ENCODE peak calls at places on chromosome 16, in nine cellular contexts. One of them, this sample, is unnamed.

GRCh38 chr16:65878347-65878746 is 488.1 kb upstream of the CDH5 start:
- DNase-seq in GM23338: no peak
- DNase-seq in astrocyte of the spinal cord: no peak
- DNase-seq in heart left ventricle: no peak
- DNase-seq in uterus: no peak
- DNase-seq in fibroblast of mammary gland: no peak
- DNase-seq in endodermal cell: no peak
- DNase-seq in tibial nerve: no peak
- DNase-seq in cardiac fibroblast: no peak
- DNase-seq in this sample: no peak

GRCh38 chr16:54503011-54503410 is 216.4 kb upstream of the IRX3 start:
- DNase-seq in cardiac fibroblast: peak; percentile 43
- DNase-seq in tibial nerve: no peak
- DNase-seq in fibroblast of mammary gland: no peak
- DNase-seq in GM23338: no peak
- DNase-seq in astrocyte of the spinal cord: no peak
- DNase-seq in uterus: no peak
- DNase-seq in heart left ventricle: peak; percentile 92
- DNase-seq in endodermal cell: no peak
- DNase-seq in this sample: no peak

GRCh38 chr16:87178177-87178863 is 138.9 kb downstream of the C16orf95 start:
- DNase-seq in endodermal cell: peak; percentile 71
- DNase-seq in uterus: no peak
- DNase-seq in astrocyte of the spinal cord: no peak
- DNase-seq in heart left ventricle: no peak
- DNase-seq in GM23338: peak; percentile 35
- DNase-seq in fibroblast of mammary gland: no peak
- DNase-seq in tibial nerve: no peak
- DNase-seq in cardiac fibroblast: no peak
- DNase-seq in this sample: no peak

GRCh38 chr16:28172331-28172730 is 39.4 kb downstream of the XPO6 start:
- DNase-seq in endodermal cell: no peak
- DNase-seq in cardiac fibroblast: no peak
- DNase-seq in tibial nerve: no peak
- DNase-seq in astrocyte of the spinal cord: no peak
- DNase-seq in uterus: no peak
- DNase-seq in heart left ventricle: no peak
- DNase-seq in GM23338: no peak
- DNase-seq in fibroblast of mammary gland: no peak
- DNase-seq in this sample: no peak

GRCh38 chr16:15846510-15846909 is 10.3 kb downstream of the MYH11 start:
- DNase-seq in uterus: no peak
- DNase-seq in endodermal cell: no peak
- DNase-seq in fibroblast of mammary gland: no peak
- DNase-seq in heart left ventricle: no peak
- DNase-seq in tibial nerve: no peak
- DNase-seq in astrocyte of the spinal cord: no peak
- DNase-seq in GM23338: no peak
- DNase-seq in cardiac fibroblast: no peak
- DNase-seq in this sample: no peak

GRCh38 chr16:73054732-73055481 is 7.0 kb upstream of the ZFHX3 start:
- DNase-seq in astrocyte of the spinal cord: peak; percentile 70
- DNase-seq in endodermal cell: peak; percentile 23
- DNase-seq in cardiac fibroblast: peak; percentile 53
- DNase-seq in uterus: no peak
- DNase-seq in heart left ventricle: no peak
- DNase-seq in tibial nerve: no peak
- DNase-seq in GM23338: peak; percentile 63
- DNase-seq in fibroblast of mammary gland: peak; percentile 73
- DNase-seq in this sample: peak; percentile 93

GRCh38 chr16:87414251-87414680 is 22.1 kb downstream of the MAP1LC3B start:
- DNase-seq in astrocyte of the spinal cord: no peak
- DNase-seq in endodermal cell: no peak
- DNase-seq in GM23338: no peak
- DNase-seq in fibroblast of mammary gland: no peak
- DNase-seq in cardiac fibroblast: no peak
- DNase-seq in uterus: no peak
- DNase-seq in heart left ventricle: no peak
- DNase-seq in tibial nerve: no peak
- DNase-seq in this sample: no peak

GRCh38 chr16:74268372-74268782 is 28.2 kb upstream of the PSMD7 start:
- DNase-seq in uterus: no peak
- DNase-seq in tibial nerve: no peak
- DNase-seq in GM23338: no peak
- DNase-seq in cardiac fibroblast: no peak
- DNase-seq in fibroblast of mammary gland: no peak
- DNase-seq in astrocyte of the spinal cord: no peak
- DNase-seq in endodermal cell: no peak
- DNase-seq in heart left ventricle: no peak
- DNase-seq in this sample: no peak

GRCh38 chr16:73020409-73020884 is 27.5 kb downstream of the ZFHX3 start:
- DNase-seq in fibroblast of mammary gland: peak; percentile 99
- DNase-seq in GM23338: no peak
- DNase-seq in heart left ventricle: peak; percentile 87
- DNase-seq in uterus: no peak
- DNase-seq in endodermal cell: peak; percentile 40
- DNase-seq in astrocyte of the spinal cord: peak; percentile 97
- DNase-seq in cardiac fibroblast: peak; percentile 91
- DNase-seq in tibial nerve: peak; percentile 77
- DNase-seq in this sample: peak; percentile 65

GRCh38 chr16:65576139-65576538 is 454.3 kb upstream of the CDH11 start:
- DNase-seq in endodermal cell: no peak
- DNase-seq in heart left ventricle: no peak
- DNase-seq in astrocyte of the spinal cord: no peak
- DNase-seq in cardiac fibroblast: no peak
- DNase-seq in GM23338: no peak
- DNase-seq in tibial nerve: no peak
- DNase-seq in fibroblast of mammary gland: no peak
- DNase-seq in uterus: no peak
- DNase-seq in this sample: no peak

GRCh38 chr16:69894675-69895074 is 56.5 kb upstream of the CLEC18A start:
- DNase-seq in tibial nerve: no peak
- DNase-seq in uterus: no peak
- DNase-seq in fibroblast of mammary gland: no peak
- DNase-seq in endodermal cell: no peak
- DNase-seq in cardiac fibroblast: no peak
- DNase-seq in GM23338: no peak
- DNase-seq in heart left ventricle: no peak
- DNase-seq in astrocyte of the spinal cord: no peak
- DNase-seq in this sample: no peak

GRCh38 chr16:56448005-56448404 is 3.1 kb downstream of the NUDT21 start:
- DNase-seq in uterus: no peak
- DNase-seq in heart left ventricle: no peak
- DNase-seq in tibial nerve: no peak
- DNase-seq in cardiac fibroblast: no peak
- DNase-seq in GM23338: no peak
- DNase-seq in endodermal cell: no peak
- DNase-seq in fibroblast of mammary gland: no peak
- DNase-seq in astrocyte of the spinal cord: no peak
- DNase-seq in this sample: no peak

GRCh38 chr16:56451753-56452689 is 667 bp downstream of the OGFOD1 start:
- DNase-seq in tibial nerve: no peak
- DNase-seq in astrocyte of the spinal cord: peak; percentile 41
- DNase-seq in heart left ventricle: peak; percentile 71
- DNase-seq in GM23338: peak; percentile 66
- DNase-seq in cardiac fibroblast: peak; percentile 24
- DNase-seq in uterus: no peak
- DNase-seq in fibroblast of mammary gland: peak; percentile 46
- DNase-seq in endodermal cell: peak; percentile 63
- DNase-seq in this sample: no peak

GRCh38 chr16:56450275-56450889 is 750 bp downstream of the NUDT21 start:
- DNase-seq in endodermal cell: peak; percentile 50
- DNase-seq in uterus: no peak
- DNase-seq in heart left ventricle: no peak
- DNase-seq in tibial nerve: no peak
- DNase-seq in fibroblast of mammary gland: peak; percentile 15
- DNase-seq in cardiac fibroblast: peak; percentile 11
- DNase-seq in astrocyte of the spinal cord: no peak
- DNase-seq in GM23338: peak; percentile 43
- DNase-seq in this sample: no peak

DNA sequence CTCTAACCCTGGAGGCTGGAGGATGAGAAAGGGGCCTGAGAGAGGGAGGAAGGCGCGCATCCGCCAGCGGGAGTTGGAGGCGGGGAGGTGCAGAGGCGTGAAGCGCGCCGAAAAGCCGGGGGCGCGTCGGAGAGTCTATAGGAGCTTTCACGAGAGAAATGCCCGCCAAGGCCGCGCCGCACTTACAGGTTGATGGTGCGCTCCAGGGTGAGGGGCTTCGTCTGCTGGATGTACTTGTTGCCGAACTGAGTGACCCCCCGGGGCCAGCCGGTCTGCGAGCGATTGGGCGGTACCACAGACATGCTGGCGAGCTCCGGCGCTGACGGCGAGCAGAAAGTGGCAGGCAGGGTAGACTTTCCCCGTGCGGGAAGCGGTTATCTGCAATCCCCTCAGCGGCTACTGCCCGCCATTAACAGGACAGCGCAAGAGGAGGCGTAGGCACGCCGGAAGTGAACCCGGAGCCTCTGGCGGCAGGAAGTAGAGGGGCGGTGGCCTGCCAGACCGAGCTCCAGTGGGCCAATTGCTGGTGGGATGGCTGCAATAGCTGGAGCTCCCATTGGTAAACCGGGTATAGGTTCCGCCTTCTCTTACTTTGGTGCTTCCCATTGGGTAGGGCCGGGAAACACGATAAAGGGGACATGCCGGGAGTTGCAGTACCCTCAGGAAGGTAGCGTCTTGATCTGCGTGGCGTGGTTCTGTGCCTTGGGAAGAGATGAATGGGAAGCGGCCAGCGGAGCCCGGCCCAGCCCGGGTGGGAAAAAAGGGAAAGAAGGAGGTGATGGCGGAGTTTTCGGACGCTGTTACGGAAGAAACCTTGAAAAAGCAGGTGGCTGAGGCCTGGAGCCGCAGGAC is at the start of the genes NUDT21 and OGFOD1:
- DNase-seq in tibial nerve: peak; percentile 83
- DNase-seq in fibroblast of mammary gland: peak; percentile 97
- DNase-seq in heart left ventricle: peak; percentile 97
- DNase-seq in astrocyte of the spinal cord: peak; percentile 98
- DNase-seq in uterus: peak; percentile 93
- DNase-seq in cardiac fibroblast: peak; percentile 98
- DNase-seq in endodermal cell: peak; percentile 97
- DNase-seq in GM23338: peak; percentile 98
- DNase-seq in this sample: peak; percentile 95
- TF ChIP-seq CTCF in tibial nerve: no peak
- TF ChIP-seq CTCF in fibroblast of mammary gland: no peak
- TF ChIP-seq CTCF in heart left ventricle: no peak
- TF ChIP-seq CTCF in astrocyte of the spinal cord: no peak
- TF ChIP-seq CTCF in uterus: peak; percentile 1
- TF ChIP-seq CTCF in cardiac fibroblast: no peak
- TF ChIP-seq CTCF in endodermal cell: no peak
- TF ChIP-seq CTCF in GM23338: no peak
- TF ChIP-seq CTCF in this sample: no peak

GRCh38 chr16:89423709-89424260 is 66.6 kb downstream of the ANKRD11 start:
- DNase-seq in uterus: peak; percentile 38
- DNase-seq in astrocyte of the spinal cord: no peak
- DNase-seq in cardiac fibroblast: no peak
- DNase-seq in GM23338: peak; percentile 52
- DNase-seq in heart left ventricle: no peak
- DNase-seq in endodermal cell: no peak
- DNase-seq in tibial nerve: no peak
- DNase-seq in fibroblast of mammary gland: no peak
- DNase-seq in this sample: no peak
- H3K4me3 ChIP-seq in uterus: no peak overlapping the region
- H3K4me3 ChIP-seq in astrocyte of the spinal cord: no peak overlapping the region
- H3K4me3 ChIP-seq in cardiac fibroblast: no peak overlapping the region
- H3K4me3 ChIP-seq in GM23338: no peak overlapping the region
- H3K4me3 ChIP-seq in heart left ventricle: no peak overlapping the region
- H3K4me3 ChIP-seq in endodermal cell: no peak overlapping the region
- H3K4me3 ChIP-seq in tibial nerve: no peak overlapping the region
- H3K4me3 ChIP-seq in fibroblast of mammary gland: no peak overlapping the region
- H3K4me3 ChIP-seq in this sample: no peak overlapping the region

GRCh38 chr16:68021490-68021889 is 1.5 kb downstream of the DDX28 start:
- DNase-seq in GM23338: no peak
- DNase-seq in astrocyte of the spinal cord: no peak
- DNase-seq in cardiac fibroblast: no peak
- DNase-seq in uterus: no peak
- DNase-seq in tibial nerve: no peak
- DNase-seq in fibroblast of mammary gland: no peak
- DNase-seq in endodermal cell: no peak
- DNase-seq in heart left ventricle: no peak
- DNase-seq in this sample: no peak

GRCh38 chr16:68019167-68019680 is 3.5 kb upstream of the DPEP2NB start:
- DNase-seq in tibial nerve: no peak
- DNase-seq in cardiac fibroblast: no peak
- DNase-seq in endodermal cell: peak; percentile 80
- DNase-seq in heart left ventricle: no peak
- DNase-seq in fibroblast of mammary gland: no peak
- DNase-seq in GM23338: no peak
- DNase-seq in astrocyte of the spinal cord: no peak
- DNase-seq in uterus: no peak
- DNase-seq in this sample: no peak

GRCh38 chr16:68013440-68013839 is 2.3 kb downstream of the DPEP2NB start:
- DNase-seq in astrocyte of the spinal cord: no peak
- DNase-seq in endodermal cell: no peak
- DNase-seq in heart left ventricle: no peak
- DNase-seq in tibial nerve: no peak
- DNase-seq in GM23338: no peak
- DNase-seq in uterus: no peak
- DNase-seq in cardiac fibroblast: peak; percentile 22
- DNase-seq in fibroblast of mammary gland: no peak
- DNase-seq in this sample: no peak

GRCh38 chr16:68015681-68016080 is at the start of gene DPEP2NB:
- DNase-seq in uterus: no peak
- DNase-seq in GM23338: no peak
- DNase-seq in tibial nerve: no peak
- DNase-seq in cardiac fibroblast: no peak
- DNase-seq in heart left ventricle: no peak
- DNase-seq in fibroblast of mammary gland: no peak
- DNase-seq in astrocyte of the spinal cord: no peak
- DNase-seq in endodermal cell: no peak
- DNase-seq in this sample: no peak
- TF ChIP-seq CTCF in uterus: no peak
- TF ChIP-seq CTCF in GM23338: no peak
- TF ChIP-seq CTCF in tibial nerve: no peak
- TF ChIP-seq CTCF in cardiac fibroblast: no peak
- TF ChIP-seq CTCF in heart left ventricle: no peak
- TF ChIP-seq CTCF in fibroblast of mammary gland: no peak
- TF ChIP-seq CTCF in astrocyte of the spinal cord: no peak
- TF ChIP-seq CTCF in endodermal cell: no peak
- TF ChIP-seq CTCF in this sample: no peak

DNA sequence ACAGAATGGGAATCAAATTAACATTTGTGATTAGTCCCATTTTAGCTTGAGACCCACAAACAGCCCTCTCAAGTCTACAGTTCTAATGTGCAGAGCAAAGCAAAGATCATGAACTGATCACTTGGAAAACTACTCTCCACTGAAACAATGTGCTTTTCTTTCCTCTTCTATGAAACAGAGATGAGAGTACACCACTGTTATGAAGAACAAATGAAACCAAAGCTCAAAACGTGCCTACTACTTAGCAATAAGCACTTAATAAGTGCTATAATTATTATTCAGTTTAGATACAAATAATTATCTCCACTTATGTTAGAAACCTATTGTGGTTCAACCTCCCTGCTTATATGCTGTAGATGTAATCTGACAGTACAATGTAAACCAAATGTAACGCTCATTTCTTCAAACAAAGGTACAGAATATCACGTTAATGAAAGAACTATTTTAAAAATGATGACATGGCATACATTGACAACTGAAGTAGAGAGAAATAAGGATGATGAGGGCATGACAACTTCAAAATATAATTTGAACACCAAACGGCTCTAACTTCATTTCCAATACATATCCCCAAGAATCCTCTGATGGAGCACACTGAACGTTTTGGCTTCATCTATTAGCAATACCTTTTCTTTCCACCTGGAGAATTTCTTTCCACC is 2.0 kb downstream of the VPS35 start:
- DNase-seq in uterus: no peak
- DNase-seq in cardiac fibroblast: no peak
- DNase-seq in tibial nerve: no peak
- DNase-seq in astrocyte of the spinal cord: no peak
- DNase-seq in fibroblast of mammary gland: no peak
- DNase-seq in GM23338: no peak
- DNase-seq in heart left ventricle: no peak
- DNase-seq in endodermal cell: no peak
- DNase-seq in this sample: no peak
- H3K4me3 ChIP-seq in uterus: no peak overlapping the region
- H3K4me3 ChIP-seq in cardiac fibroblast: no peak overlapping the region
- H3K4me3 ChIP-seq in tibial nerve: no peak overlapping the region
- H3K4me3 ChIP-seq in astrocyte of the spinal cord: no peak overlapping the region
- H3K4me3 ChIP-seq in fibroblast of mammary gland: peak overlapping the region; percentile 92
- H3K4me3 ChIP-seq in GM23338: peak overlapping the region; percentile 87
- H3K4me3 ChIP-seq in heart left ventricle: peak overlapping the region; percentile 87
- H3K4me3 ChIP-seq in endodermal cell: peak overlapping the region; percentile 99
- H3K4me3 ChIP-seq in this sample: peak overlapping the region; percentile 97

This sample was measured in LNCaP clone FGC.